ENCODE peak calls at places on chromosomes 1 and 21, in six cellular contexts. R is mesenchymal stem cell, M is HCT116, N is neuronal stem cell, S is endothelial cell of umbilical vein, T is GM23338. F is an unnamed sample.

GRCh38 chr1:207789792-207790787 is 38.2 kb downstream of the CD46 start:
- DNase-seq in R (peak), M (no peak), N (no peak), S (no peak), T (no peak), F (peak)

GRCh38 chr1:42679364-42679983 is 2.7 kb upstream of the YBX1 start:
- DNase-seq in R (peak), M (no peak), N (no peak), S (no peak), T (no peak), F (no peak)

GRCh38 chr1:53732409-53732808 is 6.6 kb downstream of the GLIS1 start:
- DNase-seq in R (no peak), M (no peak), N (no peak), S (no peak), T (no peak), F (no peak)

GRCh38 chr1:231362325-231362724 is 24.2 kb downstream of the SPRTN start:
- DNase-seq in R (no peak), M (no peak), N (no peak), S (no peak), T (no peak), F (no peak)

GRCh38 chr1:27968692-27969091 is 8.9 kb downstream of the XKR8 start:
- DNase-seq in R (peak), M (peak), N (no peak), S (no peak), T (no peak), F (no peak)

GRCh38 chr1:170660874-170661645 is 2.9 kb upstream of the PRRX1 start:
- DNase-seq in R (peak), M (no peak), N (no peak), S (peak), T (peak), F (no peak)

GRCh38 chr1:152013664-152014237 is 20.1 kb upstream of the S100A10 start:
- DNase-seq in R (peak), M (no peak), N (no peak), S (peak), T (peak), F (peak)

GRCh38 chr1:233641029-233641428 is 27.1 kb downstream of the KCNK1 start:
- DNase-seq in R (no peak), M (no peak), N (no peak), S (no peak), T (no peak), F (no peak)

GRCh38 chr1:22387888-22388564 is 63.6 kb upstream of the ZBTB40 start:
- DNase-seq in R (peak), M (no peak), N (no peak), S (no peak), T (no peak), F (peak)

GRCh38 chr1:115320368-115320767 is 17.7 kb downstream of the NGF start:
- DNase-seq in R (no peak), M (no peak), N (no peak), S (no peak), T (no peak), F (no peak)

GRCh38 chr21:31354604-31355443 is 10.8 kb upstream of the TIAM1 start:
- DNase-seq in R (peak), M (peak), N (no peak), S (no peak), T (peak), F (no peak)

GRCh38 chr1:1058921-1059493 is 15.1 kb downstream of the RNF223 start:
- DNase-seq in R (peak), M (no peak), N (no peak), S (peak), T (peak), F (peak)

GRCh38 chr1:44037154-44037553 is 5.9 kb upstream of the SLC6A9 start:
- DNase-seq in R (no peak), M (no peak), N (no peak), S (no peak), T (no peak), F (no peak)

GRCh38 chr1:47444317-47444577 is 6.4 kb downstream of the FOXD2 start:
- DNase-seq in R (no peak), M (no peak), N (no peak), S (no peak), T (no peak), F (no peak)
- H3K4me3 ChIP-seq in R (no peak), M (no peak), N (no peak), S (no peak), T (peak), F (no peak)

GRCh38 chr1:182181167-182181572 is 119.7 kb upstream of the ZNF648 start:
- DNase-seq in R (no peak), M (peak), N (no peak), S (no peak), T (no peak), F (peak)
- H3K4me2 ChIP-seq in R (no peak), M (peak), N (no peak), S (no peak), T (no peak), F (no peak)

DNA sequence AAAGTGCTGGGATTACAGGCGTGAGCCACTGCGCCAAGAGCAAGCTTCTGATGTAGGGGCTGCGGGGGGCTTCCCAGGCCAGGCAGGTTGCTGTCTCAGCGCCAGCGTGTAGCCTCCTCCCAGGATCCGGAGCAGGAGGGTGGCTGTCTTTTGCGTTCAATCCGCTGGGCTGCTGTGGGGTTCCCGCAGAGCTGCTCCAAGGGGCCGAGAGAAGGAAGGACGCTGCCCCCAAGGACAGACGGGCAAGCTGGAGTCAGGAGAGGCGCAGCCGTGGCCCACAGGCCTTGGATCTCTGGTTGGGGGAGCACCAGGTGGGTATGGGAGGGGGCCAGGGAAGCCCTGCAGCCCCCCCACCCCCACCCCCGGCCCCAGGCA is 16.0 kb upstream of the SKI start:
- DNase-seq in R (no peak), M (no peak), N (no peak), S (no peak), T (no peak), F (no peak)
- H3K4me3 ChIP-seq in R (peak), M (peak), N (peak), S (no peak), T (peak), F (no peak)

DNA sequence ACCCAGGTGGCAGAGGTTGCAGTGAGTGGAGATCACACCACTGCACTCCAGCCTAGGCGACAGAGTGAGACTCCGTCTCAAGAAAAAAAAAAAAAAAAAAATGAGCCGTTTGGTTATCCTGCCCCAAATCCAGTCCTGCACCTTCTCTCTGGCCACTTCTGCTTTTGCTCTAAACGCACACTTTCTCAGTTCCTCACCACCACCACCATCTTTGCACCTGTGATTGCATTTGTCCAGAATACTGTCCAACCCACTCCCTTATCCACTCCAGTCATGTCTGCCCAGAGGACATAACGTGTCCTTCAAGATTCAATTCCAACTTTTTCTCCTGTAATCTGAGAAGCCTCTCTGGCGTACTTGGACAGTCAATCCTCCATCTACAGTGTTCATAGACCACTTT is 2.2 kb upstream of the NEK2 start:
- DNase-seq in R (no peak), M (no peak), N (no peak), S (no peak), T (no peak), F (no peak)
- H3K4me2 ChIP-seq in R (no peak), M (no peak), N (no peak), S (no peak), T (no peak), F (no peak)

GRCh38 chr1:94924967-94925366 is 1.9 kb downstream of the CNN3 start:
- DNase-seq in R (no peak), M (no peak), N (no peak), S (peak), T (no peak), F (no peak)
- H3K4me3 ChIP-seq in R (no peak), M (peak), N (peak), S (peak), T (peak), F (peak)

F was measured in hepatocyte.